ENCODE peak calls at places on chromosomes 7 and 10, in seven cellular contexts. O is HCT116, J is IMR-90, X is SK-N-SH, C is hepatocyte, S is OCI-LY7, Y is astrocyte. A is an unnamed sample.
A peak's percentile ranks its signal among the peaks of the same experiment; 100 is the strongest.

GRCh38 chr7:43850348-43851116 is 18.8 kb downstream of the MRPS24 start:
- DNase-seq in S (no peak), O (no peak), C (no peak), J (no peak), X (no peak), Y (no peak), A (no peak)

GRCh38 chr10:110681023-110681681 is 37.0 kb downstream of the RBM20 start:
- DNase-seq in C (peak; percentile 70), J (peak; percentile 31), Y (no peak), O (peak; percentile 22), X (peak; percentile 76), S (peak; percentile 61), A (peak; percentile 60)

GRCh38 chr10:125661942-125662515 is 20.9 kb downstream of the TEX36 start:
- DNase-seq in S (no peak), X (no peak), Y (peak; percentile 91), O (peak; percentile 97), J (peak; percentile 55), C (peak; percentile 50), A (no peak)

GRCh38 chr10:72834183-72834825 is 59.2 kb upstream of the OIT3 start:
- DNase-seq in Y (peak; percentile 47), O (peak; percentile 48), J (peak; percentile 76), S (peak; percentile 60), C (peak; percentile 71), X (peak; percentile 57), A (peak; percentile 80)

GRCh38 chr7:99407849-99408346 is 499 bp downstream of the PDAP1 start:
- DNase-seq in S (peak; percentile 33), O (no peak), C (peak; percentile 78), X (peak; percentile 66), Y (peak; percentile 79), J (peak; percentile 86), A (peak; percentile 62)

GRCh38 chr7:45686441-45687184 is 112.4 kb downstream of the ADCY1 start:
- DNase-seq in C (no peak), Y (no peak), S (no peak), O (no peak), X (no peak), J (no peak), A (no peak)

GRCh38 chr10:77160679-77161078 is 476.9 kb downstream of the KCNMA1 start:
- DNase-seq in Y (peak; percentile 97), C (no peak), S (no peak), O (no peak), X (no peak), J (peak; percentile 97), A (no peak)

GRCh38 chr10:133307776-133308430 is 769 bp downstream of the TUBGCP2 start:
- DNase-seq in C (peak; percentile 91), O (no peak), X (peak; percentile 69), S (peak; percentile 86), Y (peak; percentile 38), J (peak; percentile 58), A (peak; percentile 93)

GRCh38 chr7:128889121-128889520 is 21.4 kb downstream of the KCP start:
- DNase-seq in J (no peak), C (no peak), S (no peak), O (no peak), X (peak; percentile 48), Y (no peak), A (no peak)

GRCh38 chr10:89384474-89385324 is 6.8 kb downstream of the IFIT1B start:
- DNase-seq in C (no peak), Y (no peak), S (no peak), J (no peak), X (no peak), O (no peak), A (no peak)

GRCh38 chr7:44847509-44847919 is 373 bp downstream of the H2AZ2 start:
- DNase-seq in Y (peak; percentile 87), S (peak; percentile 90), C (peak; percentile 93), O (peak; percentile 51), X (peak; percentile 94), J (peak; percentile 82), A (peak; percentile 95)

GRCh38 chr10:112949128-112949823 is 771 bp upstream of the TCF7L2 start:
- DNase-seq in S (no peak), C (peak; percentile 61), J (peak; percentile 37), Y (peak; percentile 12), X (no peak), O (no peak), A (no peak)

GRCh38 chr7:47435889-47436312 is 146.0 kb downstream of the TNS3 start:
- DNase-seq in X (peak; percentile 79), C (peak; percentile 75), S (peak; percentile 66), O (peak; percentile 70), J (peak; percentile 81), Y (peak; percentile 62), A (peak; percentile 72)

GRCh38 chr7:132969520-132969919 is 112.4 kb downstream of the CHCHD3 start:
- DNase-seq in X (no peak), O (no peak), Y (no peak), S (no peak), C (no peak), J (no peak), A (no peak)

GRCh38 chr10:29105516-29106215 is 183.2 kb upstream of the LYZL1 start:
- DNase-seq in X (no peak), S (no peak), O (no peak), C (peak; percentile 40), Y (peak; percentile 89), J (peak; percentile 86), A (no peak)

GRCh38 chr7:452791-453455 is 66.7 kb downstream of the PDGFA start:
- DNase-seq in O (no peak), J (no peak), Y (no peak), X (no peak), C (no peak), S (no peak), A (no peak)

GRCh38 chr10:92965314-92965713 is 95.3 kb upstream of the CYP26C1 start:
- DNase-seq in X (peak; percentile 15), S (peak; percentile 58), C (peak; percentile 69), Y (peak; percentile 37), J (peak; percentile 73), O (peak; percentile 34), A (peak; percentile 70)

GRCh38 chr7:114302858-114303257 is 111.8 kb upstream of the FOXP2 start:
- DNase-seq in C (no peak), S (no peak), J (no peak), X (no peak), Y (no peak), O (peak; percentile 4), A (no peak)
- H2AFZ ChIP-seq in C (no peak overlapping the region), S (no peak overlapping the region), J (no peak overlapping the region), X (no peak overlapping the region), Y (no peak overlapping the region), O (no peak overlapping the region), A (no peak overlapping the region)

GRCh38 chr10:53898532-53898931 is 902.5 kb downstream of the PCDH15 start:
- DNase-seq in C (no peak), O (no peak), S (no peak), X (no peak), J (no peak), Y (no peak), A (no peak)
- H2AFZ ChIP-seq in C (no peak overlapping the region), O (no peak overlapping the region), S (no peak overlapping the region), X (no peak overlapping the region), J (no peak overlapping the region), Y (no peak overlapping the region), A (no peak overlapping the region)

GRCh38 chr7:137757146-137757925 is 89.4 kb downstream of the DGKI start:
- DNase-seq in J (peak; percentile 77), C (no peak), O (no peak), X (no peak), Y (peak; percentile 78), S (no peak), A (no peak)

GRCh38 chr7:137755438-137755837 is 91.3 kb downstream of the DGKI start:
- DNase-seq in X (no peak), J (no peak), O (no peak), Y (no peak), S (no peak), C (no peak), A (no peak)

GRCh38 chr7:137753067-137753466 is 93.7 kb downstream of the DGKI start:
- DNase-seq in J (no peak), Y (no peak), C (no peak), S (no peak), X (no peak), O (no peak), A (no peak)

GRCh38 chr7:137754076-137754851 is 92.5 kb downstream of the DGKI start:
- DNase-seq in O (no peak), Y (peak; percentile 27), S (no peak), J (peak; percentile 17), C (no peak), X (no peak), A (no peak)

GRCh38 chr7:137755846-137756685 is 90.7 kb downstream of the DGKI start:
- DNase-seq in S (no peak), X (no peak), J (peak; percentile 17), C (no peak), Y (peak; percentile 26), O (no peak), A (no peak)
- H2AFZ ChIP-seq in S (no peak overlapping the region), X (no peak overlapping the region), J (no peak overlapping the region), C (no peak overlapping the region), Y (no peak overlapping the region), O (no peak overlapping the region), A (no peak overlapping the region)

GRCh38 chr10:27663611-27664010 is 82.0 kb downstream of the MKX start:
- DNase-seq in X (no peak), O (no peak), C (no peak), J (no peak), S (no peak), Y (no peak), A (no peak)
- H2AFZ ChIP-seq in X (no peak overlapping the region), O (no peak overlapping the region), C (no peak overlapping the region), J (no peak overlapping the region), S (no peak overlapping the region), Y (no peak overlapping the region), A (no peak overlapping the region)

GRCh38 chr7:125926621-125927020 is 997.0 kb upstream of the POT1 start:
- DNase-seq in J (no peak), O (no peak), S (no peak), X (no peak), C (no peak), Y (peak; percentile 4), A (no peak)
- H2AFZ ChIP-seq in J (no peak overlapping the region), O (no peak overlapping the region), S (no peak overlapping the region), X (no peak overlapping the region), C (no peak overlapping the region), Y (no peak overlapping the region), A (no peak overlapping the region)

GRCh38 chr10:7315906-7316305 is 94.9 kb downstream of the SFMBT2 start:
- DNase-seq in Y (no peak), C (no peak), J (no peak), S (no peak), X (no peak), O (no peak), A (no peak)
- H2AFZ ChIP-seq in Y (no peak overlapping the region), C (no peak overlapping the region), J (no peak overlapping the region), S (no peak overlapping the region), X (no peak overlapping the region), O (no peak overlapping the region), A (no peak overlapping the region)

A was measured in Karpas-422.